ENCODE peak calls at places on chromosome 3, in seven cellular contexts. G, U, F, Z, Y, N and M are unnamed samples.

GRCh38 chr3:30609930-30610701 is 3.7 kb downstream of the TGFBR2 start:
- DNase-seq in G (no peak), U (no peak), F (no peak), Z (no peak), N (no peak), Y (no peak), M (no peak)

GRCh38 chr3:12737319-12737718 is 21.7 kb downstream of the TMEM40 start:
- DNase-seq in F (no peak), Y (no peak), Z (no peak), G (no peak), U (no peak), N (no peak), M (no peak)

GRCh38 chr3:119700269-119700919 is 2.4 kb upstream of the CFAP91 start:
- DNase-seq in G (no peak), F (no peak), U (peak; percentile 45), N (no peak), Z (peak; percentile 56), Y (no peak), M (no peak)

GRCh38 chr3:185402561-185402960 is 39.6 kb downstream of the MAP3K13 start:
- DNase-seq in F (no peak), N (no peak), Z (no peak), Y (peak; percentile 65), G (no peak), U (no peak), M (no peak)

GRCh38 chr3:187319699-187320302 is 28.3 kb upstream of the MASP1 start:
- DNase-seq in G (peak; percentile 21), U (peak; percentile 77), N (peak; percentile 72), Z (peak; percentile 77), F (peak; percentile 42), Y (peak; percentile 32), M (peak; percentile 84)

GRCh38 chr3:149475451-149476060 is 1.1 kb downstream of the TM4SF4 start:
- DNase-seq in Y (no peak), F (peak; percentile 24), Z (no peak), G (no peak), N (no peak), U (no peak), M (no peak)

GRCh38 chr3:127411083-127411727 is 123.4 kb upstream of the PRR20G start:
- DNase-seq in N (no peak), U (no peak), G (no peak), Z (no peak), F (no peak), Y (no peak), M (peak; percentile 38)

GRCh38 chr3:42708611-42709151 is 6.1 kb upstream of the HHATL start:
- DNase-seq in G (no peak), U (no peak), Y (no peak), N (peak; percentile 13), F (no peak), Z (no peak), M (no peak)

GRCh38 chr3:195711813-195712534 is 8.8 kb upstream of the MUC20 start:
- DNase-seq in U (no peak), Z (no peak), N (no peak), G (no peak), Y (no peak), F (no peak), M (no peak)

GRCh38 chr3:8650583-8651416 is 6.2 kb upstream of the SSUH2 start:
- DNase-seq in Y (no peak), Z (no peak), F (peak; percentile 60), N (no peak), G (no peak), U (no peak), M (no peak)

GRCh38 chr3:54999159-54999558 is 71.3 kb upstream of the LRTM1 start:
- DNase-seq in U (peak; percentile 65), F (peak; percentile 80), Y (peak; percentile 60), G (no peak), N (no peak), Z (peak; percentile 88), M (no peak)

GRCh38 chr3:197002701-197003454 is 26.7 kb downstream of the MELTF start:
- DNase-seq in F (peak; percentile 92), N (peak; percentile 79), G (peak; percentile 76), Z (no peak), U (peak; percentile 88), Y (peak; percentile 66), M (no peak)

GRCh38 chr3:185267193-185267592 is 13.3 kb upstream of the EHHADH start:
- DNase-seq in Z (no peak), G (no peak), N (no peak), F (no peak), Y (no peak), U (no peak), M (no peak)

GRCh38 chr3:152737021-152737908 is 97.7 kb upstream of the P2RY1 start:
- DNase-seq in Z (peak; percentile 54), F (peak; percentile 4), Y (peak; percentile 94), U (peak; percentile 58), G (no peak), N (no peak), M (no peak)

GRCh38 chr3:136919799-136920580 is 37.8 kb upstream of the IL20RB start:
- DNase-seq in U (no peak), F (no peak), N (no peak), Y (no peak), G (peak; percentile 29), Z (no peak), M (no peak)

GRCh38 chr3:115151921-115152320 is 4.8 kb upstream of the ZBTB20 start:
- DNase-seq in U (no peak), Z (no peak), G (no peak), N (no peak), Y (no peak), F (no peak), M (no peak)

GRCh38 chr3:27279153-27279552 is 90.0 kb downstream of the NEK10 start:
- DNase-seq in Z (peak; percentile 5), Y (peak; percentile 33), G (no peak), U (peak; percentile 23), F (peak; percentile 64), N (no peak), M (no peak)

GRCh38 chr3:139434764-139435291 is 41.5 kb downstream of the RBP2 start:
- DNase-seq in Z (peak; percentile 20), U (peak; percentile 10), G (no peak), F (peak; percentile 83), Y (peak; percentile 36), N (no peak), M (no peak)

GRCh38 chr3:88141458-88142083 is 8.2 kb upstream of the C3orf38 start:
- DNase-seq in N (no peak), G (no peak), Z (no peak), F (peak; percentile 78), Y (peak; percentile 62), U (peak; percentile 41), M (no peak)

GRCh38 chr3:176663819-176664218 is 533.5 kb downstream of the TBL1XR1 start:
- DNase-seq in F (peak; percentile 91), Y (peak; percentile 85), Z (peak; percentile 29), G (no peak), N (no peak), U (peak; percentile 74), M (no peak)

GRCh38 chr3:52432631-52433030 is 12.3 kb downstream of the SEMA3G start:
- DNase-seq in Z (no peak), F (no peak), Y (no peak), N (peak; percentile 52), U (no peak), G (no peak), M (no peak)

GRCh38 chr3:21294768-21295167 is 456.2 kb downstream of the ZNF385D start:
- DNase-seq in Y (peak; percentile 35), U (peak; percentile 45), G (no peak), N (no peak), F (peak; percentile 62), Z (no peak), M (no peak)

GRCh38 chr3:67916353-67916752 is 261.9 kb upstream of the SUCLG2 start:
- DNase-seq in G (no peak), N (no peak), Y (no peak), F (no peak), U (no peak), Z (no peak), M (no peak)

GRCh38 chr3:184144505-184144904 is 9.3 kb downstream of the EIF2B5 start:
- DNase-seq in F (no peak), U (no peak), N (no peak), Y (no peak), G (no peak), Z (no peak), M (no peak)

GRCh38 chr3:184143327-184143726 is 8.2 kb downstream of the EIF2B5 start:
- DNase-seq in N (no peak), U (no peak), F (no peak), Z (no peak), G (no peak), Y (no peak), M (no peak)

GRCh38 chr3:184142199-184142598 is 7.0 kb downstream of the EIF2B5 start:
- DNase-seq in G (no peak), Z (no peak), U (no peak), N (no peak), F (no peak), Y (no peak), M (no peak)

GRCh38 chr3:184135911-184136260 is 728 bp downstream of the EIF2B5 start:
- DNase-seq in Y (no peak), F (no peak), U (no peak), Z (no peak), N (no peak), G (no peak), M (no peak)

GRCh38 chr3:184140436-184140835 is 5.3 kb downstream of the EIF2B5 start:
- DNase-seq in N (no peak), U (no peak), Z (no peak), Y (no peak), G (no peak), F (no peak), M (no peak)
- H3K36me3 ChIP-seq in N (peaks cover 76% of the 10 kb centered on the region), U (peaks cover 40% of the 10 kb centered on the region), Z (peaks cover 54% of the 10 kb centered on the region), Y (peaks cover 19% of the 10 kb centered on the region), G (peaks cover 47% of the 10 kb centered on the region), F (peaks cover 57% of the 10 kb centered on the region), M (peaks cover 77% of the 10 kb centered on the region)

DNA sequence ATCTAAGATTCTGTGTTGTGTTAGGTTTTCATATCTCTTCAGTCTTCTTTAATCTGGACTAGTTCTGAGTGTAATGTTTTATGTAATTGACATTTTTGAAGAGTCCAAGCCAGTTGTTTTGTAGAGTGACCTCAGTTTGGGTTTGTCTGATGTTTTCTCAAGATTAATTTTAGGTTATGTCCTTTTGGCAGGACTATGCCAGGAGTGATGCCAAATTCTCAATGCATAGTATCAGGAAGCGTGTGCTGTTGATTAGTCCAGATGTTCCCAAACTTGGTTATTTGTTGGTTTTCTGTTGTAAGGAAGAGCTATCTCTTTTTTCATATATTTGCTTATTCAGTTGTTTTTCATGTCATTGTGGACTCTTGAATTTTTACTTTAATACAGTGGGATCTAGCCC is 32.6 kb downstream of the NMD3 start:
- DNase-seq in Z (no peak), F (peak; percentile 56), N (no peak), U (no peak), Y (peak; percentile 47), G (no peak), M (no peak)
- H3K36me3 ChIP-seq in Z (peaks cover 47% of the 10 kb centered on the region), F (peaks cover 98% of the 10 kb centered on the region), N (peaks cover 89% of the 10 kb centered on the region), U (peaks cover 85% of the 10 kb centered on the region), Y (peaks cover 2% of the 10 kb centered on the region), G (peaks cover 28% of the 10 kb centered on the region), M (peaks cover 63% of the 10 kb centered on the region)

GRCh38 chr3:57910988-57911387 is 97.2 kb upstream of the FLNB start:
- DNase-seq in U (peak; percentile 53), Y (peak; percentile 40), N (no peak), Z (peak; percentile 24), G (peak; percentile 7), F (no peak), M (no peak)
- H3K36me3 ChIP-seq in U (peaks cover 44% of the 10 kb centered on the region), Y (no peaks in the 10 kb centered on the region), N (peaks cover 96% of the 10 kb centered on the region), Z (peaks cover 14% of the 10 kb centered on the region), G (no peaks in the 10 kb centered on the region), F (peaks cover 36% of the 10 kb centered on the region), M (peaks cover 77% of the 10 kb centered on the region)

DNA sequence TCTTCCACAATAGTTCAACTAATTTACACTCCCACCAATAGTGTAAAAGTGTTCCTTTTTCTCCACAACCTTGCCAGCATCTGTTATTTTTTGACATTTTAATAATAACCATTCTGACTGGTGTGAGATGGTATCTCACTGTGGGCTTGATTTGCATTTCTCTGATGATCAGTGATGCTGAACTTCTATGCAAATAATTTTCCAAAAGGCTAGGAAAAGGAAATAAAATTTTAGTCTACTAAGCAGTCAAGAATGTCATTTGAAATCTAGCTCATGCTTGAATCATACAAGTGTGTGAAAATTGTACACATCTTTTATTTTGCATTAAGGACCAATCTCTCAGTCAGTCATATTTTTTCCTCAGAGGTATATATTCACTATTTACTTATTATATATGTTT is 101.7 kb upstream of the UBP1 start:
- DNase-seq in U (peak; percentile 5), Y (no peak), F (peak; percentile 2), N (no peak), G (no peak), Z (no peak), M (no peak)
- H3K36me3 ChIP-seq in U (peaks cover 10% of the 10 kb centered on the region), Y (peaks cover 1% of the 10 kb centered on the region), F (peaks cover 49% of the 10 kb centered on the region), N (peaks cover 72% of the 10 kb centered on the region), G (peaks cover 7% of the 10 kb centered on the region), Z (peaks cover 10% of the 10 kb centered on the region), M (peaks cover 17% of the 10 kb centered on the region)